ENCODE peak calls at places on chromosomes 3 and 15, in seven cellular contexts. L is pancreas, Z is A549, R is colonic mucosa, A is uterus, D is mesendoderm, W is brain microvascular endothelial cell. H is an unnamed sample.

GRCh38 chr15:25509697-25510096 is 70.9 kb upstream of the UBE3A start:
- DNase-seq in L (no peak), Z (no peak), R (no peak), A (no peak), D (no peak), W (no peak), H (no peak)

GRCh38 chr3:138038725-138039462 is 28.9 kb downstream of the CLDN18 start:
- DNase-seq in L (no peak), Z (no peak), R (no peak), A (no peak), D (peak), W (no peak), H (no peak)

GRCh38 chr15:30791239-30791638 is 112.5 kb upstream of the FAN1 start:
- DNase-seq in L (no peak), Z (peak), R (no peak), A (no peak), D (peak), W (no peak), H (peak)

GRCh38 chr15:77983708-77984445 is 93.6 kb downstream of the TBC1D2B start:
- DNase-seq in L (no peak), Z (no peak), R (peak), A (peak), D (no peak), W (no peak), H (peak)

GRCh38 chr3:60742606-60743145 is 508.6 kb downstream of the FHIT start:
- DNase-seq in L (no peak), Z (peak), R (no peak), A (no peak), D (peak), W (peak), H (no peak)

GRCh38 chr3:3157484-3157883 is 22.0 kb downstream of the CRBN start:
- DNase-seq in L (no peak), Z (no peak), R (no peak), A (no peak), D (no peak), W (no peak), H (no peak)

GRCh38 chr3:21718161-21718765 is 32.7 kb downstream of the ZNF385D start:
- DNase-seq in L (no peak), Z (no peak), R (no peak), A (no peak), D (peak), W (peak), H (no peak)

GRCh38 chr3:12954891-12955650 is 113.7 kb upstream of the RPL32 start:
- DNase-seq in L (peak), Z (no peak), R (peak), A (peak), D (no peak), W (no peak), H (peak)

GRCh38 chr3:8632402-8633237 is 12.0 kb downstream of the SSUH2 start:
- DNase-seq in L (no peak), Z (no peak), R (no peak), A (no peak), D (no peak), W (no peak), H (no peak)

GRCh38 chr3:154931484-154931883 is 148.6 kb upstream of the MME start:
- DNase-seq in L (no peak), Z (no peak), R (no peak), A (no peak), D (no peak), W (no peak), H (no peak)

GRCh38 chr3:136195258-136196063 is 674 bp downstream of the MSL2 start:
- DNase-seq in L (peak), Z (no peak), R (peak), A (peak), D (peak), W (peak), H (peak)

GRCh38 chr3:69755795-69756194 is 16.5 kb downstream of the MITF start:
- DNase-seq in L (no peak), Z (no peak), R (no peak), A (no peak), D (no peak), W (no peak), H (no peak)

GRCh38 chr3:123841476-123842238 is 42.5 kb downstream of the MYLK start:
- DNase-seq in L (no peak), Z (no peak), R (no peak), A (no peak), D (no peak), W (peak), H (no peak)

GRCh38 chr3:188362405-188362831 is 208.5 kb downstream of the LPP start:
- DNase-seq in L (no peak), Z (peak), R (no peak), A (peak), D (peak), W (peak), H (no peak)

GRCh38 chr15:37773111-37773860 is 161.2 kb upstream of the TMCO5A start:
- DNase-seq in L (no peak), Z (no peak), R (no peak), A (no peak), D (no peak), W (peak), H (no peak)
- H3K27ac ChIP-seq in L (no peak), Z (no peak), R (no peak), A (no peak), D (no peak), W (peak), H (no peak)

GRCh38 chr3:58026598-58026997 is 18.4 kb downstream of the FLNB start:
- DNase-seq in L (no peak), Z (no peak), R (no peak), A (no peak), D (no peak), W (no peak), H (no peak)

GRCh38 chr3:58027704-58028317 is 19.6 kb downstream of the FLNB start:
- DNase-seq in L (no peak), Z (no peak), R (no peak), A (no peak), D (no peak), W (no peak), H (no peak)

GRCh38 chr3:58023536-58023935 is 15.3 kb downstream of the FLNB start:
- DNase-seq in L (no peak), Z (no peak), R (no peak), A (no peak), D (no peak), W (no peak), H (no peak)

GRCh38 chr3:58025824-58026579 is 17.8 kb downstream of the FLNB start:
- DNase-seq in L (no peak), Z (no peak), R (peak), A (no peak), D (no peak), W (peak), H (peak)

DNA sequence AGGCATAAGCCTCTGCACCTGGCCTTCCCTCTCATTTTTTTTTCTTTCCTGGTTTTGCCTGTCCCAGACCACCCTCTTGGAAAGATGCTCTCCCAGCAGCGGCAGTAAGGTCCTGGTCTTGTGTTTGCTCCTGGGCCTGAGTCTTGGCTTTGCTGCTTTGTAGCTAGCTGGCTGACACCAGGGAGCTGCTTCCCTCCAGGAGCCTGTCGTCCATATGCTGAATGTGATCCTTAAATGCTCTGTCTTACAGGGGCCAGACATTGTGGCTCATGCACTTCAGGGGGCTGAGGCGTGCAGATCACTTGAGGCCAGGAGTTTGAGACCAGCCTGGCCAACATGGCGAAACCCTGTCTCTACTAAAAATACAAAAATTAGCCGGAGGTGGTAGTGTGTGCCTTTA is 17.2 kb downstream of the FLNB start:
- DNase-seq in L (no peak), Z (no peak), R (no peak), A (no peak), D (no peak), W (no peak), H (no peak)
- H3K27ac ChIP-seq in L (peak), Z (peak), R (no peak), A (peak), D (no peak), W (no peak), H (peak)

GRCh38 chr3:191238321-191238817 is 39.3 kb downstream of the OSTN start:
- DNase-seq in L (no peak), Z (no peak), R (no peak), A (no peak), D (peak), W (peak), H (no peak)

GRCh38 chr3:191235331-191236314 is 36.6 kb downstream of the OSTN start:
- DNase-seq in L (no peak), Z (no peak), R (no peak), A (no peak), D (peak), W (peak), H (no peak)

GRCh38 chr3:191237045-191237882 is 38.2 kb downstream of the OSTN start:
- DNase-seq in L (no peak), Z (no peak), R (no peak), A (no peak), D (no peak), W (no peak), H (no peak)

GRCh38 chr3:191234216-191234615 is 35.2 kb downstream of the OSTN start:
- DNase-seq in L (no peak), Z (no peak), R (no peak), A (no peak), D (no peak), W (no peak), H (no peak)

GRCh38 chr3:191236635-191237034 is 37.6 kb downstream of the OSTN start:
- DNase-seq in L (no peak), Z (no peak), R (no peak), A (no peak), D (no peak), W (no peak), H (no peak)
- H3K27ac ChIP-seq in L (no peak), Z (no peak), R (no peak), A (no peak), D (no peak), W (peak), H (no peak)

DNA sequence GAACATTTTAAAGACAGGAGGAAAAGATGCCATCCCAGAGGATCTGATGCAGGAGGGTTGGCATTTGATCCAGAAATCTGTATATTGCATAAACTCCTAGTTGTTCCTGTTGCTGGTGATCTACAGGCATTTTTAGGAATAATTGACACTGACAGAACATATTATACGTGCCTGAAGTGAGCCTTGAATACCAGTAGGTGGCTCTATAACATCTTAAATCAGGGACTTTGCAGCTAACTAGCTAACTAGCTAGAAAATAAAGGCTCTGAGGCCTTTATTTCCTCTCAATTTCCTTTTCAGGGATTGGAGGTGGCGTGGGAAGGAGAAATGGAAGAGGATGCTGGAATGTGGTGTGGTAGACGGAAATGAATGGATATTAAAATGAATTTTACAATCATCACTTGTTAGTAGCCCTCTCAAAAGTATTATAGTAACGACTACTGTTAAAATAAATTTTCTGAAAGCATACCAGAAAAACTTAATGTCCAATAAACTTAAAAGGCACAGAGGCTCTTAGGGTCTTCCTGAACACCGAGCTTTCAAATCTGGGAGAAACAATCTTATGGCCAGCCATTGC is 73.9 kb upstream of the ZBED2 start:
- DNase-seq in L (no peak), Z (peak), R (no peak), A (no peak), D (peak), W (no peak), H (no peak)
- H3K27ac ChIP-seq in L (no peak), Z (peak), R (no peak), A (no peak), D (no peak), W (peak), H (no peak)

DNA sequence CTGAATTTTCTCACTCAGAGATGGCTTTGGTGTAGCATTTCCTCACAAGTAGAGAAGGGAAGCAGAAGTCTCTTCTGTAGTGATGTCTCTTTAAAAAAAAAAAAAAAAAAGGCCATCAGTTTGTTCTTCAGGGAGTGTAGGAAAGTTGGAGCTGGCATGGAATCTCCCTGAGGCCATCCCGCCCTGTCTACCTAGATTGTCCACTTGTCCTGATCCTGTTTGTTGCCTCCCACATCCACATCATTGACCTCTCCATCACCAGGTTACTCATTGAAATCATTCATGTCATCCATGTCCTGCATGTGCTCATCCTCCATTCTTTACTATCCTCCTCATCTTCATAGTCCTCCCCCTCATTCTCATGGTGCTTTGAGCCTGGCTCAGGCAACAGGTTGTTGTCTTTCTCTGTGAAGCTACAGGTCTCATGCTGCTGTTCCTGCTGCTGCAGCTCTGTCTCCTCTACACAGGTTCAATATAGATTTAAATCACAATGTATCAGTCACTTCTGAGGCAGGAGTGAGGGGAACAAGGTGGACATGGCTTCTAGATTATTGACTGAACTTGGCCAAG is 556.3 kb upstream of the NAALADL2 start:
- DNase-seq in L (no peak), Z (no peak), R (no peak), A (no peak), D (no peak), W (no peak), H (no peak)
- H3K27ac ChIP-seq in L (no peak), Z (no peak), R (no peak), A (no peak), D (no peak), W (no peak), H (no peak)

DNA sequence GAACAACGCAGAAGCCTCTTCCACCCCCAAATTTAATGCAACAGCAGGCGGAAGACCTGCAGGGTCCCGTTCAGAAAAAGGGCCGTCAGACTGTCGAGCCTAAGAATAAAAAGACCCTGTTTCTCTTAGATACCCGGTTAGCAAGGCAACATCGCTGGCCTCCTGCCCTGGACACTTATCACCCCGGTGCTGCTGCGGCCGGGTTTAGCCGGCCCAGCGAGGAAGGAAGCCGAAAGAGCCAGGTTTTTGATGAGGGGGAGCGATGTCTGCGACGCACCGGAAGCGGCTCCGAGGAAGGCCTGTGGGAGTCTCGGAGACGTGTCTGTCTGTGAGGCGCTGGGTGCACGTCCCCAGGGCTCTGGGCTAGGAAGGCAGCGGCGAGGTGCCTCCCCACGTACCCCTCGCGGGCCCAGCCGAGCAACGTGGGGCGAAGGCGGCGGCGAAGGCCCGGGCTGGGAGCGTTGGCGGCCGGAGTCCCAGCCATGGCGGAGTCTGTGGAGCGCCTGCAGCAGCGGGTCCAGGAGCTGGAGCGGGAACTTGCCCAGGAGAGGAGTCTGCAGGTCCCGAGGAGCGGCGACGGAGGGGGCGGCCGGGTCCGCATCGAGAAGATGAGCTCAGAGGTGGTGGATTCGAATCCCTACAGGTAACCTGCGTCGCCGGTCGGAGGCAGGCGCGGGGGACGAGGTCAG is at the start of gene UBA5:
- DNase-seq in L (peak), Z (peak), R (peak), A (peak), D (peak), W (peak), H (peak)
- H3K27ac ChIP-seq in L (peak), Z (peak), R (peak), A (peak), D (peak), W (peak), H (peak)

GRCh38 chr3:143784446-143784845 is 63.8 kb downstream of the SLC9A9 start:
- DNase-seq in L (no peak), Z (no peak), R (no peak), A (no peak), D (no peak), W (no peak), H (no peak)

GRCh38 chr3:143783856-143784370 is 64.4 kb downstream of the SLC9A9 start:
- DNase-seq in L (no peak), Z (no peak), R (no peak), A (no peak), D (peak), W (peak), H (no peak)

GRCh38 chr3:143786229-143787199 is 61.8 kb downstream of the SLC9A9 start:
- DNase-seq in L (no peak), Z (no peak), R (no peak), A (peak), D (no peak), W (peak), H (no peak)
- H3K27ac ChIP-seq in L (no peak), Z (no peak), R (no peak), A (peak), D (peak), W (no peak), H (no peak)

H was measured in kidney.